ENCODE peak calls at places on chromosome 3, in eight cellular contexts. B is GM12878, P is hepatocyte, U is left ventricle myocardium inferior, H is tibial nerve, L is OCI-LY7, Z is uterus, I is A549. M is an unnamed sample.

GRCh38 chr3:138271189-138271794 is 58.4 kb downstream of the NME9 start:
- DNase-seq in B (peak; percentile 24), P (no peak), U (no peak), H (no peak), L (no peak), Z (no peak), I (no peak), M (no peak)

GRCh38 chr3:14523792-14524191 is 16.4 kb downstream of the GRIP2 start:
- DNase-seq in B (no peak), P (no peak), U (no peak), H (no peak), L (no peak), Z (no peak), I (no peak), M (peak; percentile 68)

GRCh38 chr3:45786801-45787495 is 9.4 kb downstream of the SLC6A20 start:
- DNase-seq in B (no peak), P (no peak), U (no peak), H (no peak), L (no peak), Z (no peak), I (no peak), M (no peak)

GRCh38 chr3:194833511-194833910 is 147.8 kb downstream of the FAM43A start:
- DNase-seq in B (no peak), P (no peak), U (no peak), H (no peak), L (no peak), Z (no peak), I (no peak), M (no peak)

GRCh38 chr3:137165117-137165806 is 207.5 kb downstream of the IL20RB start:
- DNase-seq in B (no peak), P (peak; percentile 11), U (no peak), H (no peak), L (no peak), Z (no peak), I (no peak), M (no peak)

GRCh38 chr3:186930143-186930638 is at the start of gene ST6GAL1:
- DNase-seq in B (peak; percentile 27), P (peak; percentile 54), U (peak; percentile 77), H (no peak), L (peak; percentile 86), Z (peak; percentile 62), I (peak; percentile 21), M (peak; percentile 82)

GRCh38 chr3:141828487-141829284 is 47.8 kb upstream of the ATP1B3 start:
- DNase-seq in B (no peak), P (peak; percentile 32), U (peak; percentile 30), H (peak; percentile 36), L (no peak), Z (no peak), I (no peak), M (peak; percentile 49)

GRCh38 chr3:87132801-87133200 is 94.3 kb upstream of the CHMP2B start:
- DNase-seq in B (no peak), P (no peak), U (no peak), H (no peak), L (no peak), Z (no peak), I (no peak), M (no peak)

GRCh38 chr3:71659758-71660666 is 65.2 kb downstream of the EIF4E3 start:
- DNase-seq in B (no peak), P (no peak), U (no peak), H (no peak), L (peak; percentile 94), Z (no peak), I (no peak), M (no peak)

GRCh38 chr3:16510620-16511319 is 2.7 kb downstream of the RFTN1 start:
- DNase-seq in B (no peak), P (no peak), U (no peak), H (no peak), L (peak; percentile 71), Z (no peak), I (no peak), M (no peak)

GRCh38 chr3:128907706-128908445 is 28.5 kb downstream of the ACAD9 start:
- DNase-seq in B (no peak), P (no peak), U (no peak), H (no peak), L (no peak), Z (no peak), I (no peak), M (no peak)

GRCh38 chr3:194689493-194689901 is 3.8 kb downstream of the FAM43A start:
- DNase-seq in B (no peak), P (peak; percentile 58), U (peak; percentile 48), H (peak; percentile 11), L (peak; percentile 72), Z (peak; percentile 35), I (no peak), M (no peak)

GRCh38 chr3:32814371-32814770 is 3.4 kb upstream of the TRIM71 start:
- DNase-seq in B (no peak), P (no peak), U (no peak), H (no peak), L (no peak), Z (no peak), I (no peak), M (no peak)

DNA sequence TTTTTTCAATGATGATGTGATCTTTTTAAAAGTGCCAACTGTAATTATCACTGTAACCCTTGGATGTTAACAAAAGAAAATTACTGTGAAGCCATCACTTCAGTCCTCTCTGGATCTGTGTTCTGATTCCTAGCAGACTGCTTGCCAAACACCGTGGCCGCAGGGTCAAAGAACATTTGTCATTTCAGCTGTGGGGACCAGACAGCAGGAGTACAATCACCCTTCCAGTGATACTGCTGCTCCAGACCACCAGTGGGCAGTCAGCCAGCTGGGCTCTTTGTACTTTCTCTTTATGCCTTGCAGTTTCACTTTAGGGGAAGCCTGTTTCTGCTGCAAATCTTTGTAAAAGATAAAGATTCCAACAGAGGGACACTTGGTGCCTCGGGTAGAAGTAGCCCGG is 770.0 kb downstream of the GRM7 start:
- DNase-seq in B (no peak), P (peak; percentile 48), U (peak; percentile 38), H (no peak), L (no peak), Z (peak; percentile 13), I (no peak), M (no peak)
- H3K4me1 ChIP-seq in B (no peaks in the 10 kb centered on the region), P (peaks cover 8% of the 10 kb centered on the region), U (no peaks in the 10 kb centered on the region), H (no peaks in the 10 kb centered on the region), L (no peaks in the 10 kb centered on the region), Z (no peaks in the 10 kb centered on the region), I (no peaks in the 10 kb centered on the region), M (no peaks in the 10 kb centered on the region)

GRCh38 chr3:41450416-41451231 is 251.3 kb downstream of the CTNNB1 start:
- DNase-seq in B (no peak), P (peak; percentile 58), U (no peak), H (no peak), L (no peak), Z (no peak), I (no peak), M (no peak)
- TF ChIP-seq CTCF in B (no peak), P (peak; percentile 47), U (peak; percentile 28), H (no peak), L (peak; percentile 22), Z (no peak), I (no peak), M (no peak)

DNA sequence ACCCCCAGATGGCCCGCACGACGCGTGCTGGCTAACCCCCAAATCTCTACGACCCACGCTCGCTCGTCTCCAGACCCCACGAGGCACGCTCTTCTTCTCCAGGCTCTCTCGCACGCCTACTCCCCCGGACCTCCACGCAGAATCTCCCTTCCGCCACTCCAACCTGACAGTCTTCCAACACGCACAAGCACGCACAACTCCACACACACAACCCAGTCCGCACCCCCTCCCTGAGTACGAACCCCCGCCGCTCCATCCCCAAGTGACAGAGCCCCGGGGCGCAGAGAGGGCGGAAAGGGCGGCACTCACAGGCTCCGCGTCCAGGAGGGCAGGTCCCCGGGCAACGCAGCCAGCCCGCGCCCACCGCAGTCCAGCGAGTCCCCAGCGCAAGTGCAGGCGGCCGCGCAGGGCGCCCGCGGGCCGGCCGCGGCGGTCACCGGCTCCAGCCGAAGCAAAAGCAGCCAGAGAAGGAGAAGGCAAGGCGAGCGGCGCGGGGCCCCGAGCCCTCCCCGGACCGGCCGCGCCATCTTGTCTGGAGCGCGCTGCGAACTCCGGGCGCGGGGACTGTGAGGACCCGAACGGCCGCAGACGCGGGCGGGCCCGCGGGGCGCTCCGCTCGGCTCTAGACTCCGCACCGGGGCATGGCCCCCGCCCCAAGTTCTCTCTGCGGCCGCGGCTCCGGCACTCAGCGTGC is 794 bp downstream of the LRIG1 start:
- DNase-seq in B (no peak), P (peak; percentile 51), U (peak; percentile 46), H (peak; percentile 20), L (peak; percentile 40), Z (peak; percentile 35), I (peak; percentile 20), M (peak; percentile 35)
- H3K4me1 ChIP-seq in B (peaks cover 4% of the 10 kb centered on the region), P (peaks cover 34% of the 10 kb centered on the region), U (peaks cover 63% of the 10 kb centered on the region), H (no peaks in the 10 kb centered on the region), L (peaks cover 45% of the 10 kb centered on the region), Z (no peaks in the 10 kb centered on the region), I (peaks cover 22% of the 10 kb centered on the region), M (peaks cover 43% of the 10 kb centered on the region)

GRCh38 chr3:50292159-50292923 is at the start of gene IFRD2:
- DNase-seq in B (peak; percentile 92), P (peak; percentile 98), U (peak; percentile 97), H (peak; percentile 91), L (peak; percentile 98), Z (peak; percentile 96), I (peak; percentile 79), M (peak; percentile 98)
- TF ChIP-seq CTCF in B (no peak), P (no peak), U (no peak), H (no peak), L (no peak), Z (no peak), I (no peak), M (no peak)

DNA sequence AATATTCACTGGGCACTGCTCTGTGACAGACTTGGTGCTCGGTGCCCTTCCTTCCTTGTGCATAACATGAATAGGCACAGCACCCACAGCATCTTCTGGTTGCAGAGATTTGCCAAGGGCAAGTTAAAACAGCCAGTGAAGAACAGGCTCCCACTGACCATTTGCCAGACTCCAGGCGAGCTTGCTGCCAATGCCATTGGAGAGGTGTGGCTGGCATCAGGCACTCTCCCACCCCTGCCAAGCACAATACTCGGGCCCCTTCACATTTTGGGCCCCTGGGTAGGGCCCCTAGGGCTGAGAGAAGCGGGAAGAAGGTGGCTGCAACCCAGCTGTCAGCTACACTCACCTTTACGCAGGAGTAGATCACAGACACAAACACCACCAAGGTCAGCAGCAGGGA is 112.1 kb downstream of the SEC22A start:
- DNase-seq in B (no peak), P (no peak), U (no peak), H (no peak), L (no peak), Z (no peak), I (no peak), M (no peak)
- H3K4me1 ChIP-seq in B (no peaks in the 10 kb centered on the region), P (no peaks in the 10 kb centered on the region), U (peaks cover 27% of the 10 kb centered on the region), H (no peaks in the 10 kb centered on the region), L (peaks cover 10% of the 10 kb centered on the region), Z (no peaks in the 10 kb centered on the region), I (peaks cover 10% of the 10 kb centered on the region), M (no peaks in the 10 kb centered on the region)

DNA sequence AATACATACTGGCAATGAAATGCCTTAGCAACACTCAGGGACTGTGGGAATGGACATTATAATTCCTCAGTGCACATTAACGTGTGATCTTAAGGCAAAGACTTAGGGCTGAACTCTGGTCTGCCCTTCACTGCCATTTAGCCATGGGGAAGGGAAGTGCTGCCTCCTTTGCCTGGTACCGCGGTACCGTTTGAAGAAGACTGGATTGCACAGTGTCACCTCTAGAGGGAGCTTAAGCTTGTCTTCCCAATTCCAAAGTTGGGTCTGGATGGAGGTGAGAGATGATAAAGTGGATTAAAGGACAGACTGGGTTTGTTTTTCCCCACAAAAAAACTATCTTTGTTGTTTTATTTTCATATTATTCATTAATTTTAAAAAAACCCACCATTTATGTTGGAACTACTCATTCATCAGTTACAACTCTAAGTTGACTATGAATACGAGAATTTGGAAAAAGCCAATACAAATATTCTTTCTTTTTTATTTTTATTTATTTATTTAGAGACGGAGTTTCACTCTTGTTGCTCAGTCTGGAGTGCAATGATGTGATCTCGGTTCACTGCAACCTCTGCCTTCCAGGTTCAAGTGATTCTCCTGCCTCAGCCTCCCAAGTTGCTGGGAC is 60.0 kb upstream of the SYN2 start:
- DNase-seq in B (no peak), P (peak; percentile 54), U (no peak), H (no peak), L (no peak), Z (no peak), I (peak; percentile 56), M (no peak)
- TF ChIP-seq CTCF in B (peak; percentile 11), P (peak; percentile 55), U (peak; percentile 66), H (peak; percentile 35), L (peak; percentile 55), Z (peak; percentile 39), I (peak; percentile 59), M (peak; percentile 37)

M was measured in gastrocnemius medialis.